ENCODE peak calls at places on chromosome 10, in four cellular contexts. V, J, X and C are unnamed samples.

GRCh38 chr10:62333988-62334682 is 40.0 kb upstream of the ZNF365 start:
- DNase-seq in V (no peak), J (no peak), X (no peak), C (no peak)

GRCh38 chr10:52599586-52600200 is 172.9 kb downstream of the MBL2 start:
- DNase-seq in V (peak; percentile 56), J (no peak), X (no peak), C (no peak)

GRCh38 chr10:50400694-50401093 is 149.4 kb upstream of the ASAH2 start:
- DNase-seq in V (no peak), J (no peak), X (no peak), C (no peak)

GRCh38 chr10:117609095-117609821 is 66.7 kb downstream of the EMX2 start:
- DNase-seq in V (no peak), J (peak; percentile 61), X (peak; percentile 78), C (no peak)

GRCh38 chr10:62972103-62972502 is 155.9 kb upstream of the EGR2 start:
- DNase-seq in V (no peak), J (no peak), X (peak; percentile 63), C (no peak)

GRCh38 chr10:126596472-126597016 is 73.9 kb downstream of the C10orf90 start:
- DNase-seq in V (no peak), J (no peak), X (no peak), C (no peak)

GRCh38 chr10:17737021-17737965 is 14.7 kb upstream of the TMEM236 start:
- DNase-seq in V (peak; percentile 29), J (no peak), X (peak; percentile 34), C (no peak)

GRCh38 chr10:51297438-51297837 is 223.2 kb downstream of the PRKG1 start:
- DNase-seq in V (no peak), J (no peak), X (peak; percentile 51), C (no peak)

GRCh38 chr10:3424102-3424803 is 251.7 kb upstream of the PITRM1 start:
- DNase-seq in V (peak; percentile 41), J (no peak), X (peak; percentile 68), C (no peak)

GRCh38 chr10:86413046-86413728 is 46.6 kb upstream of the GRID1 start:
- DNase-seq in V (no peak), J (no peak), X (peak; percentile 57), C (no peak)

GRCh38 chr10:11822809-11823121 is 391 bp upstream of the PROSER2 start:
- DNase-seq in V (no peak), J (no peak), X (no peak), C (no peak)

GRCh38 chr10:124697837-124698559 is 46.2 kb downstream of the FAM53B start:
- DNase-seq in V (no peak), J (no peak), X (no peak), C (peak; percentile 68)

GRCh38 chr10:24894309-24894708 is 58.1 kb downstream of the PRTFDC1 start:
- DNase-seq in V (no peak), J (no peak), X (peak; percentile 96), C (no peak)

GRCh38 chr10:84499846-84500245 is 171.5 kb downstream of the CCSER2 start:
- DNase-seq in V (peak; percentile 31), J (no peak), X (peak; percentile 38), C (no peak)

GRCh38 chr10:69866688-69867461 is 65.2 kb downstream of the COL13A1 start:
- DNase-seq in V (peak; percentile 81), J (peak; percentile 75), X (peak; percentile 91), C (peak; percentile 71)

GRCh38 chr10:83432296-83433045 is 706.8 kb upstream of the GHITM start:
- DNase-seq in V (no peak), J (no peak), X (no peak), C (no peak)

GRCh38 chr10:123529146-123529760 is 136.9 kb upstream of the GPR26 start:
- DNase-seq in V (no peak), J (no peak), X (no peak), C (no peak)

GRCh38 chr10:126504761-126505112 is 116.5 kb upstream of the ADAM12 start:
- DNase-seq in V (no peak), J (no peak), X (no peak), C (no peak)

GRCh38 chr10:61943699-61944444 is 42.4 kb downstream of the ARID5B start:
- DNase-seq in V (peak; percentile 22), J (no peak), X (peak; percentile 77), C (no peak)

GRCh38 chr10:124517931-124518330 is 56.3 kb downstream of the LHPP start:
- DNase-seq in V (no peak), J (peak; percentile 22), X (no peak), C (peak; percentile 25)

GRCh38 chr10:20040012-20040411 is 223.8 kb downstream of the PLXDC2 start:
- DNase-seq in V (no peak), J (no peak), X (peak; percentile 19), C (no peak)

GRCh38 chr10:4851846-4852245 is 25.8 kb downstream of the AKR1E2 start:
- DNase-seq in V (no peak), J (no peak), X (peak; percentile 44), C (no peak)

GRCh38 chr10:37125191-37125732 is at the start of gene ANKRD30A:
- DNase-seq in V (peak; percentile 10), J (no peak), X (no peak), C (no peak)

GRCh38 chr10:10891437-10891836 is 126.2 kb upstream of the CELF2 start:
- DNase-seq in V (no peak), J (no peak), X (peak; percentile 82), C (no peak)

GRCh38 chr10:13942030-13942429 is 355.3 kb downstream of the PRPF18 start:
- DNase-seq in V (no peak), J (no peak), X (no peak), C (no peak)

GRCh38 chr10:24988831-24989769 is 26.9 kb downstream of the ENKUR start:
- DNase-seq in V (no peak), J (no peak), X (no peak), C (no peak)

DNA sequence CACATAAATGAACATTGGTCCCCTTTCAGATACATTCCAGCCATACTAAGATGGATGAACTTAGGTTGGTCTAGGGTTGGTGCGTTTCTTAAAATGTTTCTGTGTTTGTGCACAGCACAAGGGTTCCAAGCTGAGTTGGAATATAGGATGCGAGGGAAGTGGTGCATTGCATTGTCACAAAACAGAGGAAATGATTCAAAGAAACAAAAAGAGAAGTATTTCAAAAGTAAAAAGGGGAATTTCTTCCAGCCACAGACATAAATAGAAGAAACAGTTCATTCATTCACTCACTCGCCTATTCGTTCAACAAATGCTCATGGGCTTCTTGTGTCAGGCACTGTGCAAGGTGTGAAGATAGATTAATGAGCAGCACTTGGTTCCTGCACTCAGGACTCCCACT is 61.4 kb upstream of the WDR11 start:
- DNase-seq in V (no peak), J (no peak), X (no peak), C (no peak)
- H3K4me1 ChIP-seq in V (no peaks in the 10 kb centered on the region), J (no peaks in the 10 kb centered on the region), X (no peaks in the 10 kb centered on the region), C (no peaks in the 10 kb centered on the region)

GRCh38 chr10:31819393-31819820 is 109.2 kb downstream of the ARHGAP12 start:
- DNase-seq in V (no peak), J (no peak), X (peak; percentile 73), C (no peak)

GRCh38 chr10:31820794-31821369 is 107.7 kb downstream of the ARHGAP12 start:
- DNase-seq in V (no peak), J (no peak), X (no peak), C (no peak)

GRCh38 chr10:31822616-31823318 is 105.9 kb downstream of the ARHGAP12 start:
- DNase-seq in V (no peak), J (no peak), X (no peak), C (no peak)

GRCh38 chr10:31822150-31822549 is 106.5 kb downstream of the ARHGAP12 start:
- DNase-seq in V (no peak), J (no peak), X (no peak), C (no peak)

DNA sequence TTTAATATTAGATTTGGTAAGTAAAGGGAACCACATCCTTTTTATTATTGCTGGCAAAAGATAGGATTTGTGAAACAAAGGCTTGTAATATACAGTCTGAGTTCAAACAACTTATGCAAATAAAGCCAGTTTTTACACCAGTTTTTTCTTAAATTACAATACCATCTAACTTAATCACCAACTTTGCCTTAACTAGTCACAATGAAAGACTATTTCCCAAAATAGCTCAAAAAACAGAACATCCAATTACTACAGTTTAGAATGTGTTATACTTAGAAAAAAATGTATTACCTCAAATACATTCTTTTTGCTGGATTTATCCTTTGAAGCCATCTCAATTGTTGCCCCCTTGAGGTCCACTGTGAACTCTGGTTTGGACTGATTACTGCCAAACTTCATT is 108.5 kb downstream of the ARHGAP12 start:
- DNase-seq in V (no peak), J (no peak), X (peak; percentile 56), C (no peak)
- H3K4me1 ChIP-seq in V (peaks cover 3% of the 10 kb centered on the region), J (peaks cover 11% of the 10 kb centered on the region), X (no peaks in the 10 kb centered on the region), C (no peaks in the 10 kb centered on the region)

GRCh38 chr10:129831150-129831549 is 132.9 kb downstream of the EBF3 start:
- DNase-seq in V (no peak), J (no peak), X (no peak), C (no peak)
- H3K4me1 ChIP-seq in V (no peaks in the 10 kb centered on the region), J (no peaks in the 10 kb centered on the region), X (no peaks in the 10 kb centered on the region), C (no peaks in the 10 kb centered on the region)

DNA sequence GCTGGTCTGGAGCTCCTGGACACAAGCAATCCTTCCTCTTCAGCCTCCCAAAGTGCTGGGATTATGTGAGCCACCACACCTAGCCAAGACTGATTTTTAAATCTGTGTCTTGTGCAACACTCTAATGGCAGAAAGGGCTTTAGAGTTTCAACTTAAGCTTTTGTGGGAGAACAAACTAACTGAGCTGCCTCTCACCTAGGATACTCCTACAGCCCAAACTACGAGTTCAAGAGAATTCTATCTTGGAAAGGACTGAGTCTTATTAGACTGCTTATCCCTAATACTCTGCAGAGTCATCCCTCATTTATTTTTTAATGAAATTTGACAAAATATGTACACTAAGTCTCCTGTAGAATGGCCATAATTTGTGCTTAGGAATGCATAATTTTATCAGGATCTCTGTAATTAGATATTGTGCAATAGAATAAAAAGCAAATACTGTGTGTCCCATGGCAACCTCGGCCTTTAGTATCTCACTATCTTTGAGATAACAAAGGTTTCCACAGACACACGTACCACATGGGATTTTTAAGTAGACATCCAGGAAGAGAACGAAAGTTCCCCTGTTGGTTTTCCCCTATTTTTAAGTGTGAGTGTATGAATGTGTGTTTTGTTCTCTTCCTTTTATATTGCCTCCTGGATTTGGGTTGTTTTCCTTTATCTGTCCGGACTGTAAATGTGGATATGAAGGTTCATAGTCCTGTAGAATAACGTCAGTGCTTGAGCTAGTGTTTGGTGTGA is 199.4 kb upstream of the TCF7L2 start:
- DNase-seq in V (no peak), J (no peak), X (no peak), C (no peak)
- H3K4me1 ChIP-seq in V (peaks cover 20% of the 10 kb centered on the region), J (peaks cover 5% of the 10 kb centered on the region), X (peaks cover 2% of the 10 kb centered on the region), C (no peaks in the 10 kb centered on the region)

DNA sequence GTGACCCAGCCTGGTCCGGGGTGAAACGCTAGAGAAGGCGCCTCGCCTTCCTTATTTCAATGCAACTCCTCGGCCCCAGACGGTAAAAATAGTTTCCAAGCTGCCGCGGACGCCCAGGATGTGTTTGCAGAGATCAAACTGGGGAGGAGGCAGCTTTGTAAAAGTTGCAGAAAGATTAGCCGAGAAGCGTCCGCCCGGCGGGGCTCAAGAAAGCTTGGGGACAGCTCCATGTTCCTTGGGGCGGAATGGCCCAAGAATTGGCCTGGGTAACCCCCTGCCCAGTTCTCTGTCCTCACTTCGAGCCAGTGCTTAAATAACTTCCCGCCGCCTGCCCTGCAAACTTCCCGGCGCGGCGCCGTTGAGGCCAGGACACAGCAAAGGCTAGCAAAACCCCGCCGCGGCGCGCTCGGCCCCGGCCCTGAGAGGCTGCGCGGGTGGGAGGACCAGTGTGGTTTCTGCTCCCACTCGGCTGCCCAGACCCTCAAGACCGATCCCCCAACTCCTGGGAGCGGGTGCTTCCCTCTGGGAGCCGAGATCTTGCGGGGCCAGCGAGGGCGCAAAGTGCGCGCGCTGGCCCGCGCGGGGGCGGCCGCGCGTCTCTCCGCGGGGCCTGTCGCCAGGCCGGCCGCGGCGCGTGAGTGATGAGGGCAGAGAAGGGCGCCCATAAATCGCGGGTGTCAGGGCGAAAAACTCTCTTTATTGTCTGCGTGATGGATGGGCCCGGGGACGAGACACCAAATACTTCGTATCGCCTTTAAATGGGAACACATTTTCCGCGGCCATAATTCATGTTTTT is 6.3 kb upstream of the ZNF503 start:
- DNase-seq in V (no peak), J (no peak), X (peak; percentile 48), C (peak; percentile 90)
- H3K4me1 ChIP-seq in V (peaks cover 14% of the 10 kb centered on the region), J (peaks cover 27% of the 10 kb centered on the region), X (peaks cover 2% of the 10 kb centered on the region), C (peaks cover 6% of the 10 kb centered on the region)